ENCODE peak calls at places on chromosomes 7 and 10, in ten cellular contexts. B, I, S, W, Y, J, Z, H, A and M are unnamed samples.

GRCh38 chr10:103847909-103848468 is 7.4 kb downstream of the SH3PXD2A start:
- DNase-seq in B (no peak), I (no peak), S (no peak), W (peak), Y (no peak), J (no peak), Z (no peak), H (no peak), A (no peak), M (no peak)

GRCh38 chr10:3761916-3762708 is 22.9 kb downstream of the KLF6 start:
- DNase-seq in B (no peak), I (no peak), S (no peak), W (peak), Y (no peak), J (no peak), Z (peak), H (peak), A (no peak), M (no peak)

GRCh38 chr7:85634951-85635350 is 448.1 kb upstream of the SEMA3D start:
- DNase-seq in B (no peak), I (no peak), S (no peak), W (no peak), Y (no peak), J (no peak), Z (no peak), H (peak), A (no peak), M (no peak)

GRCh38 chr7:73954861-73955260 is 73.1 kb upstream of the ELN start:
- DNase-seq in B (no peak), I (no peak), S (no peak), W (no peak), Y (no peak), J (no peak), Z (no peak), H (no peak), A (no peak), M (no peak)

GRCh38 chr7:79282882-79283602 is 170.4 kb downstream of the MAGI2 start:
- DNase-seq in B (no peak), I (no peak), S (peak), W (no peak), Y (no peak), J (no peak), Z (peak), H (peak), A (no peak), M (peak)

GRCh38 chr7:40047661-40048060 is 86.8 kb downstream of the MPLKIP start:
- DNase-seq in B (no peak), I (no peak), S (no peak), W (no peak), Y (no peak), J (no peak), Z (no peak), H (no peak), A (no peak), M (no peak)

GRCh38 chr10:131897297-131897899 is 3.4 kb upstream of the PPP2R2D start:
- DNase-seq in B (no peak), I (no peak), S (no peak), W (no peak), Y (no peak), J (no peak), Z (no peak), H (no peak), A (no peak), M (no peak)

GRCh38 chr10:100729877-100730738 is 15.3 kb upstream of the PAX2 start:
- DNase-seq in B (no peak), I (no peak), S (no peak), W (no peak), Y (no peak), J (no peak), Z (no peak), H (no peak), A (no peak), M (no peak)

GRCh38 chr7:158568974-158569857 is 18.4 kb downstream of the PTPRN2 start:
- DNase-seq in B (no peak), I (no peak), S (no peak), W (no peak), Y (no peak), J (no peak), Z (no peak), H (no peak), A (no peak), M (no peak)

GRCh38 chr10:17819836-17820235 is 10.7 kb downstream of the MRC1 start:
- DNase-seq in B (no peak), I (no peak), S (no peak), W (no peak), Y (no peak), J (no peak), Z (no peak), H (no peak), A (no peak), M (no peak)

GRCh38 chr7:41996381-41997035 is 240.5 kb downstream of the GLI3 start:
- DNase-seq in B (no peak), I (no peak), S (peak), W (no peak), Y (no peak), J (no peak), Z (no peak), H (peak), A (no peak), M (peak)

GRCh38 chr10:53430127-53430891 is 657.7 kb upstream of the MBL2 start:
- DNase-seq in B (no peak), I (no peak), S (no peak), W (no peak), Y (no peak), J (no peak), Z (no peak), H (no peak), A (no peak), M (no peak)

GRCh38 chr10:115141254-115141653 is 48.1 kb downstream of the ATRNL1 start:
- DNase-seq in B (no peak), I (no peak), S (peak), W (no peak), Y (no peak), J (no peak), Z (no peak), H (peak), A (no peak), M (no peak)

GRCh38 chr10:35685402-35685801 is 43.3 kb upstream of the FZD8 start:
- DNase-seq in B (no peak), I (no peak), S (no peak), W (no peak), Y (no peak), J (no peak), Z (no peak), H (no peak), A (no peak), M (no peak)

GRCh38 chr7:140416560-140416959 is 12.7 kb downstream of the RAB19 start:
- DNase-seq in B (no peak), I (no peak), S (no peak), W (peak), Y (no peak), J (no peak), Z (no peak), H (no peak), A (no peak), M (no peak)

GRCh38 chr10:14926722-14927416 is 27.0 kb downstream of the DCLRE1C start:
- DNase-seq in B (no peak), I (no peak), S (no peak), W (no peak), Y (no peak), J (peak), Z (no peak), H (no peak), A (no peak), M (no peak)

GRCh38 chr7:27154901-27155815 is 1.3 kb downstream of the HOXA7 start:
- DNase-seq in B (peak), I (no peak), S (no peak), W (peak), Y (no peak), J (no peak), Z (no peak), H (peak), A (no peak), M (no peak)

GRCh38 chr10:88474884-88475844 is 108.0 kb downstream of the RNLS start:
- DNase-seq in B (no peak), I (peak), S (no peak), W (no peak), Y (no peak), J (no peak), Z (no peak), H (no peak), A (no peak), M (no peak)

GRCh38 chr10:119598397-119598796 is 1.6 kb upstream of the TIAL1 start:
- DNase-seq in B (no peak), I (no peak), S (no peak), W (no peak), Y (no peak), J (no peak), Z (no peak), H (no peak), A (no peak), M (no peak)

GRCh38 chr7:54944179-54944578 is 74.6 kb upstream of the EGFR start:
- DNase-seq in B (no peak), I (no peak), S (no peak), W (no peak), Y (no peak), J (no peak), Z (no peak), H (no peak), A (no peak), M (peak)

GRCh38 chr10:31758495-31758894 is 170.1 kb downstream of the ARHGAP12 start:
- DNase-seq in B (no peak), I (no peak), S (peak), W (no peak), Y (no peak), J (no peak), Z (no peak), H (peak), A (no peak), M (peak)

GRCh38 chr7:21076579-21076978 is 289.9 kb upstream of the SP8 start:
- DNase-seq in B (no peak), I (no peak), S (no peak), W (peak), Y (no peak), J (no peak), Z (no peak), H (peak), A (no peak), M (no peak)

GRCh38 chr7:34453150-34453549 is 204.9 kb upstream of the NPSR1 start:
- DNase-seq in B (no peak), I (no peak), S (peak), W (no peak), Y (no peak), J (no peak), Z (no peak), H (no peak), A (no peak), M (no peak)

GRCh38 chr10:290026-290725 is 154.9 kb downstream of the ZMYND11 start:
- DNase-seq in B (no peak), I (no peak), S (no peak), W (no peak), Y (no peak), J (no peak), Z (no peak), H (no peak), A (no peak), M (peak)
- H3K4me3 ChIP-seq in B (no peak), I (no peak), S (no peak), W (no peak), Y (no peak), J (no peak), Z (no peak), H (no peak), A (no peak), M (no peak)

GRCh38 chr10:36779238-36779846 is 346.1 kb upstream of the ANKRD30A start:
- DNase-seq in B (no peak), I (no peak), S (peak), W (no peak), Y (peak), J (no peak), Z (peak), H (peak), A (peak), M (peak)
- TF ChIP-seq CTCF in B (peak), I (peak), S (peak), W (peak), Y (peak), J (no peak), Z (peak), H (peak), A (peak), M (peak)

GRCh38 chr7:945147-945555 is 9.3 kb downstream of the ADAP1 start:
- DNase-seq in B (peak), I (peak), S (no peak), W (no peak), Y (no peak), J (no peak), Z (no peak), H (peak), A (no peak), M (no peak)

GRCh38 chr7:945556-946255 is 8.8 kb downstream of the ADAP1 start:
- DNase-seq in B (peak), I (peak), S (no peak), W (peak), Y (peak), J (peak), Z (no peak), H (peak), A (no peak), M (no peak)

GRCh38 chr7:947391-948210 is 6.9 kb downstream of the ADAP1 start:
- DNase-seq in B (peak), I (peak), S (no peak), W (no peak), Y (no peak), J (no peak), Z (no peak), H (no peak), A (no peak), M (no peak)

GRCh38 chr7:946256-946996 is 8.1 kb downstream of the ADAP1 start:
- DNase-seq in B (peak), I (peak), S (no peak), W (peak), Y (no peak), J (no peak), Z (no peak), H (no peak), A (no peak), M (no peak)

GRCh38 chr7:944744-945143 is 9.7 kb downstream of the ADAP1 start:
- DNase-seq in B (no peak), I (no peak), S (no peak), W (no peak), Y (no peak), J (no peak), Z (no peak), H (no peak), A (no peak), M (no peak)
- H3K4me3 ChIP-seq in B (no peak), I (peak), S (no peak), W (peak), Y (no peak), J (no peak), Z (no peak), H (no peak), A (no peak), M (no peak)

GRCh38 chr7:128219646-128220045 is 21.4 kb upstream of the LEP start:
- DNase-seq in B (no peak), I (no peak), S (no peak), W (no peak), Y (no peak), J (no peak), Z (no peak), H (no peak), A (no peak), M (no peak)

GRCh38 chr7:128215739-128216138 is 25.3 kb upstream of the LEP start:
- DNase-seq in B (no peak), I (no peak), S (peak), W (no peak), Y (no peak), J (no peak), Z (no peak), H (no peak), A (no peak), M (peak)

GRCh38 chr7:128215281-128215680 is 25.8 kb upstream of the LEP start:
- DNase-seq in B (no peak), I (no peak), S (peak), W (no peak), Y (no peak), J (no peak), Z (no peak), H (peak), A (no peak), M (peak)

GRCh38 chr7:128217030-128217805 is 23.9 kb upstream of the LEP start:
- DNase-seq in B (no peak), I (peak), S (peak), W (no peak), Y (peak), J (no peak), Z (no peak), H (peak), A (no peak), M (peak)

GRCh38 chr7:128217972-128218652 is 23.0 kb upstream of the LEP start:
- DNase-seq in B (no peak), I (no peak), S (peak), W (no peak), Y (no peak), J (no peak), Z (no peak), H (no peak), A (no peak), M (no peak)
- TF ChIP-seq CTCF in B (no peak), I (no peak), S (peak), W (no peak), Y (no peak), J (no peak), Z (peak), H (no peak), A (no peak), M (peak)

DNA sequence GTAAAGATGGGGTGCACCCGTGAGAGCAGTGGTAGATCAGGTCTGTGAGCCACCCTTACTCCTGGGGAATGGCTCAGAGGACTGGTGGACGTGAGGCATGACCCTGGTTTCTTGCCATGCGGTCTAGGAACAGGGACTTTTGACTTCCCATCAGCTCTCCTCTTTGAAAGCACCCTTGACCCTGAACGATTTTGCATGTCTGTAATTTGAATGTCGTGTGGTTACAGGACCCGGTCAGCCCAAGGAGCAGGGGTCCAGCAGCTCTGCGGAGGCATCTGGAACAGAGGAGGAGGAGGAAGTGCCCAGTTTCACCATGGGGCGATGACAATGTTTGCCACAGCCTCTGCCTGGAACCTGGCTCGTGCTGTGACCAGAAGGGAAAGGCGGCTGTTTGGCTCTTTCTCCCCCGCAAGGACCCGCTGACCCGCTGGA is 8.6 kb upstream of the ORAI2 start:
- DNase-seq in B (no peak), I (peak), S (no peak), W (no peak), Y (no peak), J (peak), Z (no peak), H (no peak), A (no peak), M (no peak)
- H3K4me3 ChIP-seq in B (no peak), I (no peak), S (no peak), W (no peak), Y (no peak), J (peak), Z (no peak), H (no peak), A (no peak), M (no peak)

DNA sequence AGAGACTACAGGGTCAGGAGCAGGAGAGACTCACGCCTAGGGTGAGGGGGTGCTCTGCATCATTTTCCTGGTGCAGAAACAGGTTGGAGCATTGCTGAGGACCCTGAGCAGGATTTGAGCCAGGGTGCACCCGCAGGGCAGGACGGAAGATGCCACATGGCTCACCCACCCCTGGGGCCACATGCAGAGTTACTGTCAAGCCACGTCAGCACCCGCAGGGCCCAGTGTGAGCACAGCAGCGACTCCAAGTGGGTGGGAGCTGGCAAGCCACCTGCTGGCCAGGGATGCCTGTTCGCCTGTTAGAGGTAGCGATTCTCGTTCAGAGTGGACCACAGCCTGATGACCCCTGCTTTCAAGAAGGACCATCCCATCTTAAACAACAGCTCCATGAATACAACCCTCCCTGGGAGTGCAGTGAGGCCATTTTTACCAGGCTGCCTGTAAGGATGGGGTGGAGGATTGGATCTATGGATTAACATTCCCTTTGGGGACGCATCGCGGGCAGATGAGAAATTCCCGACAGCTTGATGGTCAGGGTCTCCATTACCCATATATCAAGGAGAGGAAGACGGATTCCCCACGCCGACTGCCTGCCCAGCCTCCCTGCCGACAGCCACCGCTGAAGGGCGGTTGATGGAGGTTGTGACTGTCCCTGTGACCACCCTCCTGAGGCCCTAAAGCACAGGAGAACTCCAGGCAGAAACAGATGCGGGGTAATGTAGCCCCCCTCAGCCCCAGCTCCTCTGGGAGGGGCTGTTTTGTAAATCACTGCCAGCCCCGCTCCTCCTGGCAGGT is 101.1 kb upstream of the RET start:
- DNase-seq in B (peak), I (no peak), S (no peak), W (no peak), Y (no peak), J (no peak), Z (no peak), H (no peak), A (no peak), M (no peak)
- TF ChIP-seq CTCF in B (no peak), I (no peak), S (no peak), W (no peak), Y (peak), J (no peak), Z (no peak), H (no peak), A (no peak), M (no peak)